ENCODE peak calls at places on chromosomes 12 and 14, in four cellular contexts. One of them, this sample, is unnamed.

GRCh38 chr12:77392467-77392866 is 327.1 kb upstream of the E2F7 start:
- DNase-seq in ovary: no peak
- DNase-seq in activated CD4-positive, alpha-beta T cell treated with anti-CD3 and anti-CD28 coated beads, Interleukin-2, amount 50 U/mL, for 1 hour: no peak
- DNase-seq in naive thymus-derived CD4-positive, alpha-beta T cell: no peak
- DNase-seq in this sample: no peak

GRCh38 chr14:49621114-49621881 is 699 bp downstream of the MGAT2 start:
- DNase-seq in activated CD4-positive, alpha-beta T cell treated with anti-CD3 and anti-CD28 coated beads, Interleukin-2, amount 50 U/mL, for 1 hour: no peak
- DNase-seq in naive thymus-derived CD4-positive, alpha-beta T cell: no peak
- DNase-seq in ovary: peak
- DNase-seq in this sample: no peak

GRCh38 chr12:48717252-48717695 is 767 bp upstream of the CCNT1 start:
- DNase-seq in naive thymus-derived CD4-positive, alpha-beta T cell: no peak
- DNase-seq in activated CD4-positive, alpha-beta T cell treated with anti-CD3 and anti-CD28 coated beads, Interleukin-2, amount 50 U/mL, for 1 hour: no peak
- DNase-seq in ovary: no peak
- DNase-seq in this sample: no peak

GRCh38 chr12:117603316-117604113 is 242.1 kb upstream of the NOS1 start:
- DNase-seq in naive thymus-derived CD4-positive, alpha-beta T cell: no peak
- DNase-seq in ovary: no peak
- DNase-seq in activated CD4-positive, alpha-beta T cell treated with anti-CD3 and anti-CD28 coated beads, Interleukin-2, amount 50 U/mL, for 1 hour: no peak
- DNase-seq in this sample: no peak

GRCh38 chr14:97273540-97273939 is 476.4 kb downstream of the VRK1 start:
- DNase-seq in naive thymus-derived CD4-positive, alpha-beta T cell: no peak
- DNase-seq in activated CD4-positive, alpha-beta T cell treated with anti-CD3 and anti-CD28 coated beads, Interleukin-2, amount 50 U/mL, for 1 hour: no peak
- DNase-seq in ovary: no peak
- DNase-seq in this sample: no peak

GRCh38 chr14:50944647-50945413 is 547 bp upstream of the PYGL start:
- DNase-seq in activated CD4-positive, alpha-beta T cell treated with anti-CD3 and anti-CD28 coated beads, Interleukin-2, amount 50 U/mL, for 1 hour: no peak
- DNase-seq in naive thymus-derived CD4-positive, alpha-beta T cell: no peak
- DNase-seq in ovary: peak
- DNase-seq in this sample: no peak

GRCh38 chr12:8566525-8566924 is 25.8 kb upstream of the CLEC4E start:
- DNase-seq in ovary: no peak
- DNase-seq in activated CD4-positive, alpha-beta T cell treated with anti-CD3 and anti-CD28 coated beads, Interleukin-2, amount 50 U/mL, for 1 hour: no peak
- DNase-seq in naive thymus-derived CD4-positive, alpha-beta T cell: no peak
- DNase-seq in this sample: no peak

GRCh38 chr12:39442895-39443703 is at the start of gene KIF21A:
- DNase-seq in activated CD4-positive, alpha-beta T cell treated with anti-CD3 and anti-CD28 coated beads, Interleukin-2, amount 50 U/mL, for 1 hour: peak
- DNase-seq in ovary: peak
- DNase-seq in naive thymus-derived CD4-positive, alpha-beta T cell: peak
- DNase-seq in this sample: peak

GRCh38 chr14:87629788-87630187 is 363.2 kb downstream of the GALC start:
- DNase-seq in naive thymus-derived CD4-positive, alpha-beta T cell: no peak
- DNase-seq in ovary: no peak
- DNase-seq in activated CD4-positive, alpha-beta T cell treated with anti-CD3 and anti-CD28 coated beads, Interleukin-2, amount 50 U/mL, for 1 hour: no peak
- DNase-seq in this sample: no peak

GRCh38 chr12:94813314-94813713 is 163.0 kb upstream of the TMCC3 start:
- DNase-seq in activated CD4-positive, alpha-beta T cell treated with anti-CD3 and anti-CD28 coated beads, Interleukin-2, amount 50 U/mL, for 1 hour: no peak
- DNase-seq in naive thymus-derived CD4-positive, alpha-beta T cell: no peak
- DNase-seq in ovary: no peak
- DNase-seq in this sample: no peak

GRCh38 chr12:95473440-95473946 is 459 bp upstream of the METAP2 start:
- DNase-seq in naive thymus-derived CD4-positive, alpha-beta T cell: peak
- DNase-seq in ovary: no peak
- DNase-seq in activated CD4-positive, alpha-beta T cell treated with anti-CD3 and anti-CD28 coated beads, Interleukin-2, amount 50 U/mL, for 1 hour: peak
- DNase-seq in this sample: no peak

GRCh38 chr14:58096731-58097130 is 55.3 kb downstream of the ARMH4 start:
- DNase-seq in activated CD4-positive, alpha-beta T cell treated with anti-CD3 and anti-CD28 coated beads, Interleukin-2, amount 50 U/mL, for 1 hour: no peak
- DNase-seq in ovary: no peak
- DNase-seq in naive thymus-derived CD4-positive, alpha-beta T cell: no peak
- DNase-seq in this sample: no peak

GRCh38 chr12:131129839-131130238 is 176.1 kb downstream of the ADGRD1 start:
- DNase-seq in naive thymus-derived CD4-positive, alpha-beta T cell: no peak
- DNase-seq in activated CD4-positive, alpha-beta T cell treated with anti-CD3 and anti-CD28 coated beads, Interleukin-2, amount 50 U/mL, for 1 hour: no peak
- DNase-seq in ovary: no peak
- DNase-seq in this sample: no peak

GRCh38 chr12:31517994-31518393 is 72.9 kb downstream of the DENND5B start:
- DNase-seq in ovary: no peak
- DNase-seq in activated CD4-positive, alpha-beta T cell treated with anti-CD3 and anti-CD28 coated beads, Interleukin-2, amount 50 U/mL, for 1 hour: no peak
- DNase-seq in naive thymus-derived CD4-positive, alpha-beta T cell: no peak
- DNase-seq in this sample: no peak

GRCh38 chr12:851913-852312 is 97.6 kb downstream of the RAD52 start:
- DNase-seq in naive thymus-derived CD4-positive, alpha-beta T cell: no peak
- DNase-seq in ovary: no peak
- DNase-seq in activated CD4-positive, alpha-beta T cell treated with anti-CD3 and anti-CD28 coated beads, Interleukin-2, amount 50 U/mL, for 1 hour: no peak
- DNase-seq in this sample: no peak

GRCh38 chr12:6310771-6311610 is 509 bp downstream of the PLEKHG6 start:
- DNase-seq in ovary: no peak
- DNase-seq in activated CD4-positive, alpha-beta T cell treated with anti-CD3 and anti-CD28 coated beads, Interleukin-2, amount 50 U/mL, for 1 hour: no peak
- DNase-seq in naive thymus-derived CD4-positive, alpha-beta T cell: no peak
- DNase-seq in this sample: no peak

This sample was measured in AG09309.